ENCODE peak calls at places on chromosome 21, in five cellular contexts. B is GM23248, V is suprapubic skin, X is tibial artery, M is thoracic aorta. R is an unnamed sample.
A peak's percentile ranks its signal among the peaks of the same experiment; 100 is the strongest.

GRCh38 chr21:27954806-27955205 is 987.9 kb upstream of the ADAMTS5 start:
- DNase-seq in V (no peak), M (no peak), B (peak; percentile 0), X (no peak), R (no peak)

GRCh38 chr21:32101206-32101763 is 177.6 kb downstream of the MIS18A start:
- DNase-seq in X (no peak), M (no peak), B (no peak), V (no peak), R (no peak)

GRCh38 chr21:17697474-17697873 is 84.8 kb upstream of the BTG3 start:
- DNase-seq in X (no peak), B (no peak), V (no peak), M (no peak), R (no peak)

GRCh38 chr21:36860736-36861594 is 105.5 kb downstream of the HLCS start:
- DNase-seq in M (no peak), B (peak; percentile 60), V (no peak), X (no peak), R (peak; percentile 33)

GRCh38 chr21:14616303-14617039 is 70.4 kb upstream of the SAMSN1 start:
- DNase-seq in M (no peak), B (no peak), X (no peak), V (no peak), R (no peak)

GRCh38 chr21:31142600-31142999 is 104.3 kb upstream of the KRTAP19-8 start:
- DNase-seq in B (no peak), X (no peak), M (no peak), V (no peak), R (no peak)

GRCh38 chr21:21230672-21231071 is 232.5 kb downstream of the NCAM2 start:
- DNase-seq in B (peak; percentile 15), V (no peak), M (no peak), X (no peak), R (no peak)

GRCh38 chr21:37631319-37632117 is 264.9 kb downstream of the DYRK1A start:
- DNase-seq in X (no peak), M (no peak), B (no peak), V (no peak), R (no peak)

GRCh38 chr21:44013380-44014088 is 1.4 kb downstream of the TRAPPC10 start:
- DNase-seq in B (peak; percentile 58), V (peak; percentile 46), M (no peak), X (no peak), R (peak; percentile 34)

GRCh38 chr21:20570824-20571232 is 427.4 kb upstream of the NCAM2 start:
- DNase-seq in X (no peak), M (no peak), V (no peak), B (no peak), R (no peak)

GRCh38 chr21:44079846-44080245 is 27.4 kb upstream of the PWP2 start:
- DNase-seq in V (no peak), M (no peak), X (no peak), B (no peak), R (no peak)

GRCh38 chr21:43775795-43776430 is at the start of gene CSTB:
- DNase-seq in V (peak; percentile 90), B (peak; percentile 79), M (peak; percentile 38), X (peak; percentile 83), R (peak; percentile 90)

GRCh38 chr21:31526040-31526439 is 133.5 kb upstream of the SOD1 start:
- DNase-seq in V (no peak), B (no peak), X (no peak), M (no peak), R (no peak)

GRCh38 chr21:37945036-37945435 is 28.8 kb upstream of the KCNJ6 start:
- DNase-seq in X (no peak), V (no peak), M (no peak), B (no peak), R (no peak)

GRCh38 chr21:32990666-32991065 is 35.1 kb upstream of the OLIG2 start:
- DNase-seq in B (no peak), M (no peak), X (no peak), V (no peak), R (no peak)

GRCh38 chr21:14869984-14870840 is 194.6 kb downstream of the NRIP1 start:
- DNase-seq in B (no peak), M (no peak), X (no peak), V (no peak), R (no peak)

GRCh38 chr21:37367301-37367757 is 756 bp downstream of the DYRK1A start:
- DNase-seq in X (no peak), V (no peak), B (peak; percentile 71), M (no peak), R (no peak)

GRCh38 chr21:28445081-28445830 is 547.4 kb downstream of the LTN1 start:
- DNase-seq in M (no peak), B (peak; percentile 87), V (no peak), X (no peak), R (no peak)

GRCh38 chr21:29025328-29025713 is 853 bp downstream of the USP16 start:
- DNase-seq in X (no peak), B (peak; percentile 71), M (no peak), V (no peak), R (no peak)

GRCh38 chr21:28337319-28337718 is 655.4 kb downstream of the LTN1 start:
- DNase-seq in B (peak; percentile 67), M (no peak), X (no peak), V (no peak), R (no peak)

GRCh38 chr21:17829472-17829871 is 10.3 kb upstream of the C21orf91 start:
- DNase-seq in M (no peak), X (no peak), B (peak; percentile 69), V (no peak), R (no peak)

GRCh38 chr21:21968810-21969588 is 970.8 kb downstream of the NCAM2 start:
- DNase-seq in B (no peak), M (no peak), X (no peak), V (no peak), R (no peak)

GRCh38 chr21:35528109-35529042 is 479.3 kb upstream of the RUNX1 start:
- DNase-seq in M (no peak), V (no peak), B (no peak), X (no peak), R (peak; percentile 19)

GRCh38 chr21:14545906-14546480 is at the start of gene SAMSN1:
- DNase-seq in B (no peak), X (no peak), M (no peak), V (no peak), R (no peak)

GRCh38 chr21:35232545-35233176 is 183.6 kb upstream of the RUNX1 start:
- DNase-seq in V (no peak), X (no peak), M (no peak), B (peak; percentile 75), R (no peak)

GRCh38 chr21:35738342-35738961 is 321.9 kb downstream of the SETD4 start:
- DNase-seq in V (no peak), X (no peak), M (no peak), B (peak; percentile 38), R (no peak)

GRCh38 chr21:44010429-44010828 is 1.7 kb upstream of the TRAPPC10 start:
- DNase-seq in M (no peak), X (no peak), V (peak; percentile 48), B (no peak), R (no peak)

GRCh38 chr21:39003982-39004775 is 179.1 kb downstream of the PSMG1 start:
- DNase-seq in B (peak; percentile 94), V (no peak), X (no peak), M (peak; percentile 56), R (no peak)

GRCh38 chr21:20902998-20903397 is 95.2 kb upstream of the NCAM2 start:
- DNase-seq in M (no peak), X (no peak), B (no peak), V (no peak), R (no peak)

GRCh38 chr21:39374046-39374445 is 25.2 kb upstream of the HMGN1 start:
- DNase-seq in M (no peak), V (no peak), B (no peak), X (no peak), R (no peak)

GRCh38 chr21:38351961-38352521 is 95.2 kb downstream of the KCNJ15 start:
- DNase-seq in V (no peak), B (peak; percentile 91), X (no peak), M (no peak), R (no peak)

GRCh38 chr21:25567472-25567871 is 39.8 kb downstream of the MRPL39 start:
- DNase-seq in B (no peak), V (no peak), X (no peak), M (no peak), R (no peak)

GRCh38 chr21:23936224-23936623 is 1671.1 kb downstream of the MRPL39 start:
- DNase-seq in V (no peak), M (no peak), X (no peak), B (no peak), R (no peak)

GRCh38 chr21:15526793-15527192 is 203.0 kb upstream of the USP25 start:
- DNase-seq in V (no peak), M (no peak), B (no peak), X (no peak), R (no peak)

GRCh38 chr21:46560568-46561447 is 44.1 kb downstream of the S100B start:
- DNase-seq in V (no peak), M (no peak), X (no peak), B (no peak), R (no peak)

GRCh38 chr21:33025471-33026298 is at the start of gene OLIG2:
- DNase-seq in X (no peak), M (no peak), V (no peak), B (no peak), R (no peak)

GRCh38 chr21:29232601-29233541 is 65.9 kb upstream of the BACH1 start:
- DNase-seq in M (no peak), X (no peak), V (no peak), B (peak; percentile 85), R (no peak)

GRCh38 chr21:36966846-36967657 is 583 bp upstream of the HLCS start:
- DNase-seq in X (peak; percentile 31), M (no peak), V (peak; percentile 78), B (peak; percentile 18), R (no peak)

GRCh38 chr21:29299906-29300546 is 1.3 kb downstream of the BACH1 start:
- DNase-seq in M (no peak), V (no peak), B (peak; percentile 98), X (peak; percentile 70), R (peak; percentile 60)

GRCh38 chr21:38905328-38905727 is 99.6 kb downstream of the ETS2 start:
- DNase-seq in V (no peak), X (no peak), M (no peak), B (no peak), R (no peak)

GRCh38 chr21:45403133-45403824 is 1.7 kb upstream of the COL18A1 start:
- DNase-seq in B (no peak), M (no peak), X (no peak), V (no peak), R (no peak)
- H3K27me3 ChIP-seq in B (no peaks in the 10 kb centered on the region), M (no peaks in the 10 kb centered on the region), X (no peaks in the 10 kb centered on the region), V (no peaks in the 10 kb centered on the region), R (peaks cover 21% of the 10 kb centered on the region)

GRCh38 chr21:26739189-26739588 is 106.0 kb downstream of the ADAMTS1 start:
- DNase-seq in M (no peak), B (peak; percentile 41), X (no peak), V (no peak), R (no peak)
- H3K27ac ChIP-seq in M (no peak overlapping the region), B (no peak overlapping the region), X (no peak overlapping the region), V (no peak overlapping the region), R (no peak overlapping the region)

GRCh38 chr21:45357436-45358260 is 47.3 kb upstream of the COL18A1 start:
- DNase-seq in M (no peak), V (no peak), B (peak; percentile 47), X (no peak), R (no peak)
- H3K27me3 ChIP-seq in M (no peaks in the 10 kb centered on the region), V (no peaks in the 10 kb centered on the region), B (no peaks in the 10 kb centered on the region), X (no peaks in the 10 kb centered on the region), R (no peaks in the 10 kb centered on the region)

DNA sequence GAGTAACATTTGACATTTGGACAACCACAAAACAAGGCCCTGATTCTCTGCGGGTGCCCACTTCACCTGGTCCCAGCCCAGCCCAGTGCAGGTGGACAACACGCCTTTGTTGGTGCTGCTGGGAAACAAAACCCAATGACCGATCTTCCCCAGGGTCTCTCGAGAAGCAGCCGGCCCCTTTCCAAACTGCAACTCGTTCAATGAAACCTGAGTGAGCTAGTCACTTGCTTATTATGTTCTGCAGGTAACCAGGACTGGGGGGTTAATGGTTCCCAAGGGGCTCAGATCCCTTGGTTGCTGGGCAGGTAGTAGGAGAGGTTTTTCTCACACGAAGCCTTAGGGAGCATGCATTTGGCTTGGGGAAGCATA is 42.9 kb downstream of the ABCG1 start:
- DNase-seq in X (no peak), B (no peak), V (no peak), M (no peak), R (no peak)
- H3K27ac ChIP-seq in X (no peak overlapping the region), B (no peak overlapping the region), V (no peak overlapping the region), M (no peak overlapping the region), R (no peak overlapping the region)